ENCODE peak calls at places on chromosome 20, in five cellular contexts. One of them, this sample, is unnamed. For H3K36me3, the result is how much of the 10 kb centered on the place peaks cover.

GRCh38 chr20:3107464-3108025 is 23.0 kb upstream of the AVP start:
- DNase-seq in vagina: no peak
- DNase-seq in CD8-positive, alpha-beta memory T cell: no peak
- DNase-seq in body of pancreas: no peak
- DNase-seq in ovary: no peak
- DNase-seq in this sample: no peak

GRCh38 chr20:14913896-14914295 is 576.5 kb upstream of the FLRT3 start:
- DNase-seq in ovary: no peak
- DNase-seq in CD8-positive, alpha-beta memory T cell: no peak
- DNase-seq in vagina: no peak
- DNase-seq in body of pancreas: no peak
- DNase-seq in this sample: no peak

GRCh38 chr20:22584630-22584921 is 204 bp upstream of the FOXA2 start:
- DNase-seq in body of pancreas: peak
- DNase-seq in vagina: no peak
- DNase-seq in CD8-positive, alpha-beta memory T cell: no peak
- DNase-seq in ovary: no peak
- DNase-seq in this sample: no peak

GRCh38 chr20:48843125-48843806 is 15.5 kb upstream of the PREX1 start:
- DNase-seq in body of pancreas: no peak
- DNase-seq in ovary: no peak
- DNase-seq in CD8-positive, alpha-beta memory T cell: no peak
- DNase-seq in vagina: no peak
- DNase-seq in this sample: no peak

GRCh38 chr20:50246367-50247195 is 56.0 kb downstream of the CEBPB start:
- DNase-seq in body of pancreas: peak
- DNase-seq in CD8-positive, alpha-beta memory T cell: no peak
- DNase-seq in vagina: no peak
- DNase-seq in ovary: no peak
- DNase-seq in this sample: no peak

GRCh38 chr20:51985753-51986152 is 183.4 kb upstream of the SALL4 start:
- DNase-seq in vagina: no peak
- DNase-seq in body of pancreas: no peak
- DNase-seq in CD8-positive, alpha-beta memory T cell: no peak
- DNase-seq in ovary: no peak
- DNase-seq in this sample: no peak

GRCh38 chr20:57250607-57251343 is 15.7 kb downstream of the BMP7 start:
- DNase-seq in vagina: no peak
- DNase-seq in ovary: no peak
- DNase-seq in CD8-positive, alpha-beta memory T cell: no peak
- DNase-seq in body of pancreas: no peak
- DNase-seq in this sample: peak

GRCh38 chr20:4233520-4233919 is 218.2 kb upstream of the RNF24 start:
- DNase-seq in body of pancreas: no peak
- DNase-seq in CD8-positive, alpha-beta memory T cell: no peak
- DNase-seq in vagina: no peak
- DNase-seq in ovary: no peak
- DNase-seq in this sample: no peak

GRCh38 chr20:2301164-2301622 is 5.4 kb downstream of the TGM3 start:
- DNase-seq in ovary: no peak
- DNase-seq in body of pancreas: no peak
- DNase-seq in vagina: no peak
- DNase-seq in CD8-positive, alpha-beta memory T cell: no peak
- DNase-seq in this sample: no peak

GRCh38 chr20:41149679-41150131 is 12.4 kb downstream of the PLCG1 start:
- DNase-seq in ovary: no peak
- DNase-seq in CD8-positive, alpha-beta memory T cell: no peak
- DNase-seq in vagina: no peak
- DNase-seq in body of pancreas: no peak
- DNase-seq in this sample: no peak

GRCh38 chr20:46351357-46352058 is 43.2 kb upstream of the CDH22 start:
- DNase-seq in ovary: no peak
- DNase-seq in vagina: no peak
- DNase-seq in CD8-positive, alpha-beta memory T cell: no peak
- DNase-seq in body of pancreas: no peak
- DNase-seq in this sample: no peak

GRCh38 chr20:47274449-47275108 is 81.9 kb downstream of the ZMYND8 start:
- DNase-seq in CD8-positive, alpha-beta memory T cell: no peak
- DNase-seq in vagina: no peak
- DNase-seq in body of pancreas: no peak
- DNase-seq in ovary: no peak
- DNase-seq in this sample: no peak

GRCh38 chr20:19284400-19285178 is 72.1 kb downstream of the SLC24A3 start:
- DNase-seq in ovary: no peak
- DNase-seq in vagina: no peak
- DNase-seq in CD8-positive, alpha-beta memory T cell: no peak
- DNase-seq in body of pancreas: no peak
- DNase-seq in this sample: no peak

GRCh38 chr20:44153636-44154043 is 33.3 kb downstream of the JPH2 start:
- DNase-seq in vagina: no peak
- DNase-seq in body of pancreas: no peak
- DNase-seq in CD8-positive, alpha-beta memory T cell: peak
- DNase-seq in ovary: no peak
- DNase-seq in this sample: no peak

GRCh38 chr20:48064929-48065328 is 279.6 kb upstream of the SULF2 start:
- DNase-seq in body of pancreas: no peak
- DNase-seq in ovary: no peak
- DNase-seq in vagina: no peak
- DNase-seq in CD8-positive, alpha-beta memory T cell: no peak
- DNase-seq in this sample: no peak

GRCh38 chr20:56628015-56628872 is 862 bp upstream of the TFAP2C start:
- DNase-seq in CD8-positive, alpha-beta memory T cell: no peak
- DNase-seq in vagina: no peak
- DNase-seq in body of pancreas: no peak
- DNase-seq in ovary: no peak
- DNase-seq in this sample: no peak

GRCh38 chr20:20752712-20753111 is 40.3 kb upstream of the RALGAPA2 start:
- DNase-seq in ovary: no peak
- DNase-seq in CD8-positive, alpha-beta memory T cell: no peak
- DNase-seq in body of pancreas: no peak
- DNase-seq in vagina: peak
- DNase-seq in this sample: no peak

GRCh38 chr20:528923-529594 is 14.5 kb downstream of the CSNK2A1 start:
- DNase-seq in CD8-positive, alpha-beta memory T cell: no peak
- DNase-seq in ovary: no peak
- DNase-seq in vagina: no peak
- DNase-seq in body of pancreas: no peak
- DNase-seq in this sample: no peak

GRCh38 chr20:25008388-25009217 is 16.1 kb upstream of the APMAP start:
- DNase-seq in body of pancreas: peak
- DNase-seq in vagina: no peak
- DNase-seq in ovary: no peak
- DNase-seq in CD8-positive, alpha-beta memory T cell: no peak
- DNase-seq in this sample: no peak

GRCh38 chr20:60086936-60087562 is 128.8 kb downstream of the CDH26 start:
- DNase-seq in CD8-positive, alpha-beta memory T cell: no peak
- DNase-seq in vagina: no peak
- DNase-seq in ovary: no peak
- DNase-seq in body of pancreas: no peak
- DNase-seq in this sample: no peak

GRCh38 chr20:59518881-59519706 is 85.2 kb upstream of the PHACTR3 start:
- DNase-seq in ovary: no peak
- DNase-seq in vagina: no peak
- DNase-seq in body of pancreas: peak
- DNase-seq in CD8-positive, alpha-beta memory T cell: peak
- DNase-seq in this sample: peak

GRCh38 chr20:35871311-35871771 is 83.0 kb downstream of the SCAND1 start:
- DNase-seq in vagina: no peak
- DNase-seq in ovary: peak
- DNase-seq in CD8-positive, alpha-beta memory T cell: no peak
- DNase-seq in body of pancreas: peak
- DNase-seq in this sample: peak

GRCh38 chr20:56731496-56731895 is 102.4 kb downstream of the TFAP2C start:
- DNase-seq in vagina: no peak
- DNase-seq in body of pancreas: no peak
- DNase-seq in ovary: no peak
- DNase-seq in CD8-positive, alpha-beta memory T cell: no peak
- DNase-seq in this sample: no peak

GRCh38 chr20:42836339-42836738 is 353.4 kb downstream of the PTPRT start:
- DNase-seq in body of pancreas: no peak
- DNase-seq in CD8-positive, alpha-beta memory T cell: no peak
- DNase-seq in ovary: no peak
- DNase-seq in vagina: no peak
- DNase-seq in this sample: no peak

GRCh38 chr20:37236462-37236861 is 25.2 kb downstream of the GHRH start:
- DNase-seq in ovary: no peak
- DNase-seq in vagina: no peak
- DNase-seq in CD8-positive, alpha-beta memory T cell: no peak
- DNase-seq in body of pancreas: peak
- DNase-seq in this sample: no peak

GRCh38 chr20:37239026-37239451 is 22.6 kb downstream of the GHRH start:
- DNase-seq in body of pancreas: peak
- DNase-seq in ovary: no peak
- DNase-seq in vagina: no peak
- DNase-seq in CD8-positive, alpha-beta memory T cell: no peak
- DNase-seq in this sample: peak

GRCh38 chr20:37238426-37238825 is 23.2 kb downstream of the GHRH start:
- DNase-seq in body of pancreas: no peak
- DNase-seq in ovary: no peak
- DNase-seq in vagina: no peak
- DNase-seq in CD8-positive, alpha-beta memory T cell: no peak
- DNase-seq in this sample: no peak

GRCh38 chr20:37235065-37235464 is 26.5 kb downstream of the GHRH start:
- DNase-seq in vagina: no peak
- DNase-seq in body of pancreas: no peak
- DNase-seq in ovary: no peak
- DNase-seq in CD8-positive, alpha-beta memory T cell: no peak
- DNase-seq in this sample: peak

GRCh38 chr20:37237656-37238055 is 24.0 kb downstream of the GHRH start:
- DNase-seq in body of pancreas: no peak
- DNase-seq in vagina: no peak
- DNase-seq in ovary: no peak
- DNase-seq in CD8-positive, alpha-beta memory T cell: no peak
- DNase-seq in this sample: no peak
- H3K36me3 ChIP-seq in body of pancreas: half or more
- H3K36me3 ChIP-seq in vagina: under half
- H3K36me3 ChIP-seq in ovary: under half
- H3K36me3 ChIP-seq in CD8-positive, alpha-beta memory T cell: half or more
- H3K36me3 ChIP-seq in this sample: half or more

GRCh38 chr20:61488030-61488429 is 236.0 kb downstream of the CDH4 start:
- DNase-seq in ovary: no peak
- DNase-seq in CD8-positive, alpha-beta memory T cell: no peak
- DNase-seq in vagina: peak
- DNase-seq in body of pancreas: no peak
- DNase-seq in this sample: no peak

GRCh38 chr20:61483336-61484067 is 231.4 kb downstream of the CDH4 start:
- DNase-seq in body of pancreas: no peak
- DNase-seq in ovary: no peak
- DNase-seq in CD8-positive, alpha-beta memory T cell: no peak
- DNase-seq in vagina: peak
- DNase-seq in this sample: no peak

GRCh38 chr20:61487346-61488022 is 235.4 kb downstream of the CDH4 start:
- DNase-seq in CD8-positive, alpha-beta memory T cell: no peak
- DNase-seq in ovary: no peak
- DNase-seq in body of pancreas: no peak
- DNase-seq in vagina: no peak
- DNase-seq in this sample: no peak

GRCh38 chr20:61482901-61483300 is 230.8 kb downstream of the CDH4 start:
- DNase-seq in ovary: no peak
- DNase-seq in CD8-positive, alpha-beta memory T cell: no peak
- DNase-seq in body of pancreas: no peak
- DNase-seq in vagina: peak
- DNase-seq in this sample: no peak

GRCh38 chr20:61486198-61486597 is 234.1 kb downstream of the CDH4 start:
- DNase-seq in CD8-positive, alpha-beta memory T cell: no peak
- DNase-seq in body of pancreas: no peak
- DNase-seq in vagina: peak
- DNase-seq in ovary: no peak
- DNase-seq in this sample: no peak
- H3K36me3 ChIP-seq in CD8-positive, alpha-beta memory T cell: under half
- H3K36me3 ChIP-seq in body of pancreas: under half
- H3K36me3 ChIP-seq in vagina: under half
- H3K36me3 ChIP-seq in ovary: under half
- H3K36me3 ChIP-seq in this sample: under half

DNA sequence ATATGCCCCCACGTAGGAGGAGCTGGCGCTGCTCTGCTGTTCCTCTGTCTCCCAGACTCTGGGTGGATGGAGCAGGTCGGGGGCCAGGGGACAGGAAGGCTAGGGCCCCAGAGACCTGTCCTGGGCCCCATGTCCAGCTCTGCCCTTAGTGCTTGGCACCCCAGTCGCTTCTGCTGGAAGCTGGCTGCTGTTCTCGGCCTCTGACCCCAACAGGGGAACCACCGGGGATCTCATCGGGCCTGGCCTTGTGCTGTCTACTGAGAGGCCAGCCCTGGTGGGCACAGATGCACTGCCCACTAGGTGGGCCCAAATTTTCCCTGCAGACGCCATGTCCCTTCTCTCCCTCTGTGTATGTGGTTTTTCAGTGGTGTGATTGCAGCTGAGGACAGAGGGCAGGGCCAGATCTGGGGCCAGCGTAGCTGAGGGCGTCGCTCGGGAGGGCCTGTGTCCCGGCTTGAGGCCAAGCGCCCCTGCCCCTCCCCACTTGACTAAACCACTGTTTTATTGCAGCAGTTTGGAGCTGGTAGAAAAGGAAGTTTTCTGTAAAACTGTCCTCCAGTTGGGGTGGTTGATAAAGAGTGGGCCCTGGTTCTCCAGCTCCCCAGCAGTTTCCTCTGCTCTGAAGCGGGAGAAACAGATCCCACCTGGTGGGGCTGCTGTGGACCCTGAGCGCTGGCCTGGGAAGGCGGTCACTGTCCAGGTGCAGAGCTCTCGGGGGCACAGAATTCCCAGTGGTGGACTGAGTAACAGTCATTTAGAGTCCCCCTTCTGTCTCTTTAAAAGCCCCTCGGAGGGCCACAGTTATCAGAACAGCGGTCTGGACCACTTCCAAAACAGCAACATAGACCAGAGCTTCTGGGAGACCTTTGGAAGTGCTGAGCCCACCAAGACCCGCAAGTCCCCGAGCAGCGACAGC is 5.9 kb upstream of the COL20A1 start:
- DNase-seq in vagina: no peak
- DNase-seq in CD8-positive, alpha-beta memory T cell: no peak
- DNase-seq in ovary: no peak
- DNase-seq in body of pancreas: no peak
- DNase-seq in this sample: no peak
- H3K36me3 ChIP-seq in vagina: under half
- H3K36me3 ChIP-seq in CD8-positive, alpha-beta memory T cell: under half
- H3K36me3 ChIP-seq in ovary: under half
- H3K36me3 ChIP-seq in body of pancreas: under half
- H3K36me3 ChIP-seq in this sample: under half

DNA sequence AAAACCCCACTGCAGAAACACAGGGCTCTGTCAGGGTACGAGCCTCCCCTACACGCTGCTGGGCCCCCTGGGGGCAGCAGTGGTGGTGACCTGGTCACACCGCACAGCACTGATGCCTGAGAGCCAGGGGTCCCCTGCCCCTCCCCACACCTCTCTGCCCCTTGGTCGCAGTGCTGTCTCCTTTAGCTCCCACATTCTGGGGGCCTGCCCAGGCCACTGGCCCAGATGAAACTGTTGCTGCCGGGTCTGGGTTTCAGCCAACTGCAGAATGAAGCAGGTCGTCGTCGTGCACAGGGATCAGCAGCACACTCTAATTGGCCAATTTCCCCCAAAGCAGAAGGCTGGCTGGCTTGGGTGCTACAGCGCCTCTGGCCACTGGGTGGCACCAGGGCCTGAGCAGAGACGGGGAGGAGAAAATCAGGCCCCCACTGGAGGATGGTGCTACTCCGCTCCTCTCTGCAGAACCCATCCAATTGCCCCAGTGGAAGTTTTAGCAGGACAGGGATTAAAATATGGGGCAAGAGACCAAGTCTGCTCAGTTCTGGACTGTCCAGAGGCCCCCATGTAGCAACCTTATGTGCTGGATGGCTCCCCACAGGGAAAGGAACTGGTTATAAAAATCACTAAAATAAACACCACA is 26.1 kb downstream of the DIDO1 start:
- DNase-seq in CD8-positive, alpha-beta memory T cell: peak
- DNase-seq in body of pancreas: peak
- DNase-seq in ovary: peak
- DNase-seq in vagina: no peak
- DNase-seq in this sample: peak
- H3K36me3 ChIP-seq in CD8-positive, alpha-beta memory T cell: under half
- H3K36me3 ChIP-seq in body of pancreas: under half
- H3K36me3 ChIP-seq in ovary: under half
- H3K36me3 ChIP-seq in vagina: under half
- H3K36me3 ChIP-seq in this sample: half or more